ENCODE peak calls at places on chromosomes 12 and 14, in five cellular contexts. One of them, this sample, is unnamed.

GRCh38 chr12:31923063-31923412 is 36.2 kb upstream of the RESF1 start:
- DNase-seq in astrocyte: no peak
- DNase-seq in pancreas: no peak
- DNase-seq in left ventricle myocardium inferior: no peak
- DNase-seq in spleen: no peak
- DNase-seq in this sample: no peak

GRCh38 chr14:97162621-97163020 is 365.4 kb downstream of the VRK1 start:
- DNase-seq in astrocyte: no peak
- DNase-seq in pancreas: no peak
- DNase-seq in left ventricle myocardium inferior: no peak
- DNase-seq in spleen: no peak
- DNase-seq in this sample: no peak

GRCh38 chr12:121748218-121748570 is 35.6 kb downstream of the TMEM120B start:
- DNase-seq in astrocyte: no peak
- DNase-seq in pancreas: no peak
- DNase-seq in left ventricle myocardium inferior: no peak
- DNase-seq in spleen: no peak
- DNase-seq in this sample: no peak

GRCh38 chr12:124921200-124922008 is 7.0 kb upstream of the UBC start:
- DNase-seq in astrocyte: peak; percentile 41
- DNase-seq in pancreas: peak; percentile 68
- DNase-seq in left ventricle myocardium inferior: peak; percentile 45
- DNase-seq in spleen: peak; percentile 90
- DNase-seq in this sample: peak; percentile 77

GRCh38 chr12:111818340-111818739 is 23.7 kb upstream of the MAPKAPK5 start:
- DNase-seq in astrocyte: no peak
- DNase-seq in pancreas: no peak
- DNase-seq in left ventricle myocardium inferior: no peak
- DNase-seq in spleen: no peak
- DNase-seq in this sample: no peak

GRCh38 chr12:99611117-99611516 is 36.4 kb upstream of the GARIN6 start:
- DNase-seq in astrocyte: peak; percentile 48
- DNase-seq in pancreas: no peak
- DNase-seq in left ventricle myocardium inferior: no peak
- DNase-seq in spleen: no peak
- DNase-seq in this sample: no peak

GRCh38 chr12:104973250-104973649 is 12.9 kb upstream of the NOPCHAP1 start:
- DNase-seq in astrocyte: no peak
- DNase-seq in pancreas: no peak
- DNase-seq in left ventricle myocardium inferior: no peak
- DNase-seq in spleen: no peak
- DNase-seq in this sample: no peak

GRCh38 chr12:68932701-68933563 is at the start of gene CPM:
- DNase-seq in astrocyte: peak; percentile 33
- DNase-seq in pancreas: peak; percentile 83
- DNase-seq in left ventricle myocardium inferior: peak; percentile 67
- DNase-seq in spleen: peak; percentile 96
- DNase-seq in this sample: peak; percentile 88

GRCh38 chr12:131444220-131445164 is 266.4 kb upstream of the SFSWAP start:
- DNase-seq in astrocyte: no peak
- DNase-seq in pancreas: no peak
- DNase-seq in left ventricle myocardium inferior: no peak
- DNase-seq in spleen: peak; percentile 72
- DNase-seq in this sample: no peak

GRCh38 chr14:49989980-49990379 is 97.1 kb downstream of the ARF6 start:
- DNase-seq in astrocyte: no peak
- DNase-seq in pancreas: no peak
- DNase-seq in left ventricle myocardium inferior: no peak
- DNase-seq in spleen: no peak
- DNase-seq in this sample: no peak

GRCh38 chr12:123571343-123571813 is 13.0 kb upstream of the TMED2 start:
- DNase-seq in astrocyte: peak; percentile 59
- DNase-seq in pancreas: no peak
- DNase-seq in left ventricle myocardium inferior: peak; percentile 40
- DNase-seq in spleen: no peak
- DNase-seq in this sample: no peak

GRCh38 chr14:102055181-102055901 is 31.5 kb downstream of the HSP90AA1 start:
- DNase-seq in astrocyte: peak; percentile 86
- DNase-seq in pancreas: no peak
- DNase-seq in left ventricle myocardium inferior: no peak
- DNase-seq in spleen: no peak
- DNase-seq in this sample: no peak

GRCh38 chr14:74133833-74134481 is 49.2 kb downstream of the LIN52 start:
- DNase-seq in astrocyte: no peak
- DNase-seq in pancreas: no peak
- DNase-seq in left ventricle myocardium inferior: no peak
- DNase-seq in spleen: no peak
- DNase-seq in this sample: no peak

GRCh38 chr12:24751181-24751580 is 197.7 kb downstream of the BCAT1 start:
- DNase-seq in astrocyte: no peak
- DNase-seq in pancreas: no peak
- DNase-seq in left ventricle myocardium inferior: no peak
- DNase-seq in spleen: no peak
- DNase-seq in this sample: no peak

GRCh38 chr14:30610719-30611388 is 11.3 kb upstream of the SCFD1 start:
- DNase-seq in astrocyte: peak; percentile 65
- DNase-seq in pancreas: peak; percentile 35
- DNase-seq in left ventricle myocardium inferior: no peak
- DNase-seq in spleen: no peak
- DNase-seq in this sample: no peak
- H3K4me3 ChIP-seq in astrocyte: no peak overlapping the region
- H3K4me3 ChIP-seq in pancreas: no peak overlapping the region
- H3K4me3 ChIP-seq in left ventricle myocardium inferior: no peak overlapping the region
- H3K4me3 ChIP-seq in spleen: no peak overlapping the region
- H3K4me3 ChIP-seq in this sample: no peak overlapping the region

GRCh38 chr12:2288875-2289274 is 236.1 kb downstream of the CACNA1C start:
- DNase-seq in astrocyte: no peak
- DNase-seq in pancreas: no peak
- DNase-seq in left ventricle myocardium inferior: no peak
- DNase-seq in spleen: no peak
- DNase-seq in this sample: no peak
- H3K4me1 ChIP-seq in astrocyte: peaks cover 20% of the 10 kb centered on the region
- H3K4me1 ChIP-seq in pancreas: no peaks in the 10 kb centered on the region
- H3K4me1 ChIP-seq in left ventricle myocardium inferior: peaks cover 100% of the 10 kb centered on the region
- H3K4me1 ChIP-seq in spleen: peaks cover 66% of the 10 kb centered on the region
- H3K4me1 ChIP-seq in this sample: no peaks in the 10 kb centered on the region

DNA sequence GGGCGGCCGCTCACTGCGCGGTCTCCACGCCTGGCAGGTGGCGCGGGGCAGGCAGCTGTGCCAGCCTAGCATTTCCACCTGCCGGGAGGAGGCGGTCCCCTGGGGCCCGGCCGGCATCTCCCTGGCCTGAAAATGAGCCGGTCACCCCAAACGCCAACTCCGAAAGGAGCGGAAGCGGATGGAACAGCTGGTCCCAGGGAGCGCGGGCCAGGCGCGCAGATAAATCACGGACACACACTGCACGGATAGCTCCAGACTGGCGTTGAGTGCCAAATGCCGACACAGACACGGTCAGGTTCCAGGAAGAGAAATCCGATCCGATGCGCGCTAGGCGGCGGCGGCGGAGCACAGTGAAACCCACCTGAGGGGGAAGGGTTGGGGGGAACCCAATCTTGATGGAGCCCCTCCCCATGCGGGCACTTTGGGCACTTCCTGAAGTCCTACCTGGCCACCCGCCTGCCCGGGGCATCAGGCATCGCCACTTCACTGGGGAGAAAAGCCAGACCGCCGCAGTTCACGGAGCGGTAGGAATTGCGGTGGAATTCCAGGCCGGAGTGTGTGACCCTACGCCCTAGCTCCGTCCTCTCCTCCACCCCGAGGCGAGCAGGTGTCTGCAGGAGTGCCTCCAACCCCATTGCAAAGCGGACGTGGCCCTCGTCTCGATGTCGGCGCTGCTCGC is 624 bp upstream of the PLEKHD1 start:
- DNase-seq in astrocyte: peak; percentile 16
- DNase-seq in pancreas: peak; percentile 29
- DNase-seq in left ventricle myocardium inferior: no peak
- DNase-seq in spleen: no peak
- DNase-seq in this sample: peak; percentile 7
- H3K4me3 ChIP-seq in astrocyte: peak overlapping the region; percentile 33
- H3K4me3 ChIP-seq in pancreas: peak overlapping the region; percentile 15
- H3K4me3 ChIP-seq in left ventricle myocardium inferior: peak overlapping the region; percentile 65
- H3K4me3 ChIP-seq in spleen: peak overlapping the region; percentile 61
- H3K4me3 ChIP-seq in this sample: no peak overlapping the region

GRCh38 chr14:57943038-57943437 is 77.1 kb upstream of the SLC35F4 start:
- DNase-seq in astrocyte: no peak
- DNase-seq in pancreas: no peak
- DNase-seq in left ventricle myocardium inferior: no peak
- DNase-seq in spleen: no peak
- DNase-seq in this sample: no peak

GRCh38 chr14:57943541-57943940 is 77.6 kb upstream of the SLC35F4 start:
- DNase-seq in astrocyte: no peak
- DNase-seq in pancreas: no peak
- DNase-seq in left ventricle myocardium inferior: no peak
- DNase-seq in spleen: no peak
- DNase-seq in this sample: no peak

GRCh38 chr14:57939084-57939483 is 73.2 kb upstream of the SLC35F4 start:
- DNase-seq in astrocyte: no peak
- DNase-seq in pancreas: no peak
- DNase-seq in left ventricle myocardium inferior: no peak
- DNase-seq in spleen: no peak
- DNase-seq in this sample: no peak

GRCh38 chr14:57937681-57938080 is 71.8 kb upstream of the SLC35F4 start:
- DNase-seq in astrocyte: no peak
- DNase-seq in pancreas: no peak
- DNase-seq in left ventricle myocardium inferior: no peak
- DNase-seq in spleen: no peak
- DNase-seq in this sample: no peak

DNA sequence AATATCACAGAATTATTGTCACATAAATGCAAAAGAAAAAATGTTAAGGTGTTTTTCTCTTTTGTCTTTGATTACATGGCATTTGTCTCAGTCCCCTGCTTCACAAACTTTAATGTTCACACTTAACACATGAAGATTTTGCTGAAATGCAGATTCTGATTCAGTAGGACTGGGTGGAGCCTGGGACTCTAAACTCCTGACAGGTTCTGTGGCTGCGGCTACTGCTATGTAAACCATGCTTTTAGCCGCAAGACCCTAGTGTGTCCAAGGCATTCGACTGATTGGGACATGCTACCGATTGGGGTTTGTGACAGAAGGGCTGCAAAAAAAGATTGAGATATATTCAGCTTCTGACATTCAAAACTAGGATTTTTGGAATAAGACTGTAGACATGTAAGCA is 72.6 kb upstream of the SLC35F4 start:
- DNase-seq in astrocyte: no peak
- DNase-seq in pancreas: no peak
- DNase-seq in left ventricle myocardium inferior: no peak
- DNase-seq in spleen: no peak
- DNase-seq in this sample: no peak
- H3K4me1 ChIP-seq in astrocyte: no peaks in the 10 kb centered on the region
- H3K4me1 ChIP-seq in pancreas: no peaks in the 10 kb centered on the region
- H3K4me1 ChIP-seq in left ventricle myocardium inferior: no peaks in the 10 kb centered on the region
- H3K4me1 ChIP-seq in spleen: no peaks in the 10 kb centered on the region
- H3K4me1 ChIP-seq in this sample: no peaks in the 10 kb centered on the region

GRCh38 chr14:95577067-95577800 is 42.4 kb downstream of the GLRX5 start:
- DNase-seq in astrocyte: no peak
- DNase-seq in pancreas: no peak
- DNase-seq in left ventricle myocardium inferior: no peak
- DNase-seq in spleen: no peak
- DNase-seq in this sample: no peak
- H3K4me3 ChIP-seq in astrocyte: no peak overlapping the region
- H3K4me3 ChIP-seq in pancreas: no peak overlapping the region
- H3K4me3 ChIP-seq in left ventricle myocardium inferior: no peak overlapping the region
- H3K4me3 ChIP-seq in spleen: no peak overlapping the region
- H3K4me3 ChIP-seq in this sample: no peak overlapping the region

GRCh38 chr12:49040364-49040855 is 20.2 kb downstream of the KMT2D start:
- DNase-seq in astrocyte: no peak
- DNase-seq in pancreas: no peak
- DNase-seq in left ventricle myocardium inferior: no peak
- DNase-seq in spleen: no peak
- DNase-seq in this sample: no peak
- H3K4me1 ChIP-seq in astrocyte: no peaks in the 10 kb centered on the region
- H3K4me1 ChIP-seq in pancreas: no peaks in the 10 kb centered on the region
- H3K4me1 ChIP-seq in left ventricle myocardium inferior: peaks cover 14% of the 10 kb centered on the region
- H3K4me1 ChIP-seq in spleen: no peaks in the 10 kb centered on the region
- H3K4me1 ChIP-seq in this sample: no peaks in the 10 kb centered on the region

GRCh38 chr12:101969-102878 is 35.7 kb downstream of the IQSEC3 start:
- DNase-seq in astrocyte: no peak
- DNase-seq in pancreas: no peak
- DNase-seq in left ventricle myocardium inferior: no peak
- DNase-seq in spleen: no peak
- DNase-seq in this sample: no peak
- H3K4me3 ChIP-seq in astrocyte: no peak overlapping the region
- H3K4me3 ChIP-seq in pancreas: no peak overlapping the region
- H3K4me3 ChIP-seq in left ventricle myocardium inferior: no peak overlapping the region
- H3K4me3 ChIP-seq in spleen: no peak overlapping the region
- H3K4me3 ChIP-seq in this sample: no peak overlapping the region

GRCh38 chr12:50567926-50568325 is 63.1 kb downstream of the DIP2B start:
- DNase-seq in astrocyte: no peak
- DNase-seq in pancreas: no peak
- DNase-seq in left ventricle myocardium inferior: no peak
- DNase-seq in spleen: no peak
- DNase-seq in this sample: no peak

GRCh38 chr12:50569321-50569720 is 64.5 kb downstream of the DIP2B start:
- DNase-seq in astrocyte: no peak
- DNase-seq in pancreas: no peak
- DNase-seq in left ventricle myocardium inferior: no peak
- DNase-seq in spleen: no peak
- DNase-seq in this sample: no peak

GRCh38 chr12:50572275-50572674 is 67.5 kb downstream of the DIP2B start:
- DNase-seq in astrocyte: peak; percentile 72
- DNase-seq in pancreas: no peak
- DNase-seq in left ventricle myocardium inferior: no peak
- DNase-seq in spleen: no peak
- DNase-seq in this sample: no peak

GRCh38 chr12:50568338-50569155 is 63.8 kb downstream of the DIP2B start:
- DNase-seq in astrocyte: no peak
- DNase-seq in pancreas: no peak
- DNase-seq in left ventricle myocardium inferior: no peak
- DNase-seq in spleen: no peak
- DNase-seq in this sample: no peak

GRCh38 chr12:50569876-50570275 is 65.1 kb downstream of the DIP2B start:
- DNase-seq in astrocyte: no peak
- DNase-seq in pancreas: no peak
- DNase-seq in left ventricle myocardium inferior: no peak
- DNase-seq in spleen: no peak
- DNase-seq in this sample: no peak
- H3K4me1 ChIP-seq in astrocyte: peaks cover 24% of the 10 kb centered on the region
- H3K4me1 ChIP-seq in pancreas: peaks cover 25% of the 10 kb centered on the region
- H3K4me1 ChIP-seq in left ventricle myocardium inferior: peaks cover 79% of the 10 kb centered on the region
- H3K4me1 ChIP-seq in spleen: peaks cover 81% of the 10 kb centered on the region
- H3K4me1 ChIP-seq in this sample: peaks cover 32% of the 10 kb centered on the region

DNA sequence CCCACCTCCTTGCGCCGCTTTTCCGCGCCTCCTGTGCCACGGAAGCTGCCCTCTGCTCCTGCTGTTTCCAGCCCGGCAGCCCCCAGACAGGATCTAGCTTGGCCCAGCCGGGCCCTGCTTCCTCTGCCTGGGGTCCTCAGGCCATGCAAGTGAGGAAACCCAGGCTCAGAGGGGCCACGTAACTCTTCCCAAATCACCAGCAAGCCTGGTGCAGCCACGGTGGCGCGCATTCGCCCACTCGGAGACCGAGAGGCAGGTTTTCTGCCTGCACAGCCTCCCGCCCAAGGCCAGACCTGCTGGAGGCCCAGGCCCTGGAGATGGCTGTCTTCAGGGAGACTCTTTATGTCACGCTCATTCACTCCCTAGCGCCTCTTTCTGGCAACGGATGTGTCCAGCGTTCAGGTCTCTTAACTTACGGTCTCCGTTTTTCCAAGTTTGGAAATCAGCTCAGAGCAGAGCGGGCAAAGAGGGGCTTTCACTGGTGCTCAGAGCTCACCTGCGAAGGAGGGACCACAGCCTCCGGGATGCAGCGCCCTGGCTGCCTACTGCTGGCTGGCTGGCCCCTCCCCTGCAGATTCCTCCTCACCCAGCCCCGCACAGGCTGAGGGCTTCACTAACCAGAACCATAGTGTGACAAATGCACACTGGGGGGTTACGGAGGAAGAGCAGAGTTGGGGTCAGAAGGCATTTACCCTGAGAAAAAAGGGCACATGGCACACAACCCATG is 20.6 kb upstream of the CEP170B start:
- DNase-seq in astrocyte: no peak
- DNase-seq in pancreas: no peak
- DNase-seq in left ventricle myocardium inferior: no peak
- DNase-seq in spleen: peak; percentile 64
- DNase-seq in this sample: no peak
- H3K4me3 ChIP-seq in astrocyte: no peak overlapping the region
- H3K4me3 ChIP-seq in pancreas: no peak overlapping the region
- H3K4me3 ChIP-seq in left ventricle myocardium inferior: peak overlapping the region; percentile 65
- H3K4me3 ChIP-seq in spleen: peak overlapping the region; percentile 58
- H3K4me3 ChIP-seq in this sample: no peak overlapping the region

This sample was measured in mucosa of descending colon.